ENCODE peak calls at places on chromosomes 3 and 15, in eight cellular contexts. One of them, this sample, is unnamed.

GRCh38 chr3:192570757-192571156 is 156.6 kb downstream of the FGF12 start:
- DNase-seq in astrocyte of the cerebellum: no peak
- DNase-seq in AG04449: no peak
- DNase-seq in MM.1S: no peak
- DNase-seq in fibroblast of the aortic adventitia: peak
- DNase-seq in mesendoderm: no peak
- DNase-seq in thoracic aorta: no peak
- DNase-seq in brain microvascular endothelial cell: no peak
- DNase-seq in this sample: no peak

GRCh38 chr15:83106994-83107840 is at the start of gene TM6SF1:
- DNase-seq in fibroblast of the aortic adventitia: no peak
- DNase-seq in AG04449: no peak
- DNase-seq in mesendoderm: peak
- DNase-seq in MM.1S: no peak
- DNase-seq in thoracic aorta: no peak
- DNase-seq in brain microvascular endothelial cell: no peak
- DNase-seq in astrocyte of the cerebellum: no peak
- DNase-seq in this sample: no peak

GRCh38 chr3:73432021-73432722 is 192.6 kb downstream of the PDZRN3 start:
- DNase-seq in AG04449: no peak
- DNase-seq in astrocyte of the cerebellum: peak
- DNase-seq in MM.1S: peak
- DNase-seq in mesendoderm: peak
- DNase-seq in brain microvascular endothelial cell: peak
- DNase-seq in thoracic aorta: no peak
- DNase-seq in fibroblast of the aortic adventitia: peak
- DNase-seq in this sample: no peak

GRCh38 chr3:17023006-17023664 is 138.4 kb downstream of the PLCL2 start:
- DNase-seq in astrocyte of the cerebellum: no peak
- DNase-seq in fibroblast of the aortic adventitia: no peak
- DNase-seq in MM.1S: no peak
- DNase-seq in brain microvascular endothelial cell: no peak
- DNase-seq in mesendoderm: no peak
- DNase-seq in AG04449: no peak
- DNase-seq in thoracic aorta: no peak
- DNase-seq in this sample: no peak

GRCh38 chr3:119098620-119099222 is 47.2 kb upstream of the TEX55 start:
- DNase-seq in fibroblast of the aortic adventitia: peak
- DNase-seq in MM.1S: peak
- DNase-seq in mesendoderm: peak
- DNase-seq in thoracic aorta: no peak
- DNase-seq in AG04449: peak
- DNase-seq in astrocyte of the cerebellum: peak
- DNase-seq in brain microvascular endothelial cell: peak
- DNase-seq in this sample: peak

GRCh38 chr3:172515130-172515918 is 7.9 kb downstream of the TNFSF10 start:
- DNase-seq in fibroblast of the aortic adventitia: no peak
- DNase-seq in mesendoderm: no peak
- DNase-seq in brain microvascular endothelial cell: no peak
- DNase-seq in astrocyte of the cerebellum: no peak
- DNase-seq in thoracic aorta: no peak
- DNase-seq in AG04449: no peak
- DNase-seq in MM.1S: no peak
- DNase-seq in this sample: no peak

GRCh38 chr3:191246628-191247027 is 47.6 kb downstream of the OSTN start:
- DNase-seq in fibroblast of the aortic adventitia: peak
- DNase-seq in thoracic aorta: no peak
- DNase-seq in brain microvascular endothelial cell: peak
- DNase-seq in AG04449: no peak
- DNase-seq in astrocyte of the cerebellum: no peak
- DNase-seq in MM.1S: no peak
- DNase-seq in mesendoderm: peak
- DNase-seq in this sample: no peak

GRCh38 chr3:78569820-78570219 is 1198.0 kb downstream of the ROBO1 start:
- DNase-seq in AG04449: no peak
- DNase-seq in fibroblast of the aortic adventitia: no peak
- DNase-seq in mesendoderm: no peak
- DNase-seq in thoracic aorta: no peak
- DNase-seq in MM.1S: no peak
- DNase-seq in brain microvascular endothelial cell: no peak
- DNase-seq in astrocyte of the cerebellum: no peak
- DNase-seq in this sample: no peak

GRCh38 chr3:9110802-9111201 is 138.6 kb downstream of the SRGAP3 start:
- DNase-seq in MM.1S: no peak
- DNase-seq in brain microvascular endothelial cell: no peak
- DNase-seq in AG04449: no peak
- DNase-seq in astrocyte of the cerebellum: no peak
- DNase-seq in fibroblast of the aortic adventitia: peak
- DNase-seq in mesendoderm: peak
- DNase-seq in thoracic aorta: no peak
- DNase-seq in this sample: no peak

GRCh38 chr15:58864602-58865419 is 68.7 kb downstream of the SLTM start:
- DNase-seq in thoracic aorta: no peak
- DNase-seq in mesendoderm: peak
- DNase-seq in astrocyte of the cerebellum: no peak
- DNase-seq in brain microvascular endothelial cell: no peak
- DNase-seq in AG04449: no peak
- DNase-seq in fibroblast of the aortic adventitia: peak
- DNase-seq in MM.1S: no peak
- DNase-seq in this sample: no peak

GRCh38 chr15:61063875-61064320 is 165.2 kb downstream of the RORA start:
- DNase-seq in AG04449: no peak
- DNase-seq in astrocyte of the cerebellum: no peak
- DNase-seq in MM.1S: no peak
- DNase-seq in mesendoderm: no peak
- DNase-seq in fibroblast of the aortic adventitia: no peak
- DNase-seq in brain microvascular endothelial cell: no peak
- DNase-seq in thoracic aorta: no peak
- DNase-seq in this sample: no peak

GRCh38 chr3:183764854-183765731 is 60.3 kb downstream of the MAP6D1 start:
- DNase-seq in thoracic aorta: no peak
- DNase-seq in fibroblast of the aortic adventitia: peak
- DNase-seq in mesendoderm: peak
- DNase-seq in AG04449: no peak
- DNase-seq in astrocyte of the cerebellum: peak
- DNase-seq in brain microvascular endothelial cell: peak
- DNase-seq in MM.1S: no peak
- DNase-seq in this sample: no peak

GRCh38 chr15:41501961-41502786 is 8.5 kb downstream of the ITPKA start:
- DNase-seq in brain microvascular endothelial cell: no peak
- DNase-seq in fibroblast of the aortic adventitia: no peak
- DNase-seq in MM.1S: no peak
- DNase-seq in thoracic aorta: no peak
- DNase-seq in AG04449: no peak
- DNase-seq in mesendoderm: peak
- DNase-seq in astrocyte of the cerebellum: no peak
- DNase-seq in this sample: no peak

GRCh38 chr3:151305081-151305777 is 11.4 kb downstream of the GPR87 start:
- DNase-seq in astrocyte of the cerebellum: peak
- DNase-seq in mesendoderm: peak
- DNase-seq in fibroblast of the aortic adventitia: peak
- DNase-seq in thoracic aorta: no peak
- DNase-seq in AG04449: peak
- DNase-seq in MM.1S: peak
- DNase-seq in brain microvascular endothelial cell: peak
- DNase-seq in this sample: peak

GRCh38 chr15:47675735-47676134 is 41.6 kb upstream of the SEMA6D start:
- DNase-seq in astrocyte of the cerebellum: no peak
- DNase-seq in mesendoderm: peak
- DNase-seq in brain microvascular endothelial cell: no peak
- DNase-seq in fibroblast of the aortic adventitia: no peak
- DNase-seq in thoracic aorta: no peak
- DNase-seq in MM.1S: no peak
- DNase-seq in AG04449: no peak
- DNase-seq in this sample: no peak

GRCh38 chr3:71070497-71071465 is 512.7 kb downstream of the FOXP1 start:
- DNase-seq in thoracic aorta: no peak
- DNase-seq in brain microvascular endothelial cell: no peak
- DNase-seq in astrocyte of the cerebellum: no peak
- DNase-seq in mesendoderm: no peak
- DNase-seq in MM.1S: no peak
- DNase-seq in fibroblast of the aortic adventitia: peak
- DNase-seq in AG04449: no peak
- DNase-seq in this sample: no peak

GRCh38 chr15:32717290-32718081 is at the start of gene GREM1:
- DNase-seq in brain microvascular endothelial cell: peak
- DNase-seq in MM.1S: no peak
- DNase-seq in fibroblast of the aortic adventitia: peak
- DNase-seq in thoracic aorta: no peak
- DNase-seq in AG04449: no peak
- DNase-seq in astrocyte of the cerebellum: peak
- DNase-seq in mesendoderm: peak
- DNase-seq in this sample: no peak

GRCh38 chr15:32718822-32719716 is 1.3 kb downstream of the GREM1 start:
- DNase-seq in astrocyte of the cerebellum: no peak
- DNase-seq in fibroblast of the aortic adventitia: no peak
- DNase-seq in thoracic aorta: no peak
- DNase-seq in brain microvascular endothelial cell: no peak
- DNase-seq in mesendoderm: peak
- DNase-seq in MM.1S: no peak
- DNase-seq in AG04449: no peak
- DNase-seq in this sample: no peak

GRCh38 chr15:32716960-32717289 is 879 bp upstream of the GREM1 start:
- DNase-seq in MM.1S: no peak
- DNase-seq in brain microvascular endothelial cell: no peak
- DNase-seq in mesendoderm: no peak
- DNase-seq in astrocyte of the cerebellum: no peak
- DNase-seq in AG04449: no peak
- DNase-seq in fibroblast of the aortic adventitia: no peak
- DNase-seq in thoracic aorta: no peak
- DNase-seq in this sample: no peak

GRCh38 chr15:32716216-32716959 is 1.4 kb upstream of the GREM1 start:
- DNase-seq in astrocyte of the cerebellum: no peak
- DNase-seq in mesendoderm: peak
- DNase-seq in AG04449: no peak
- DNase-seq in fibroblast of the aortic adventitia: no peak
- DNase-seq in thoracic aorta: no peak
- DNase-seq in brain microvascular endothelial cell: no peak
- DNase-seq in MM.1S: no peak
- DNase-seq in this sample: no peak

DNA sequence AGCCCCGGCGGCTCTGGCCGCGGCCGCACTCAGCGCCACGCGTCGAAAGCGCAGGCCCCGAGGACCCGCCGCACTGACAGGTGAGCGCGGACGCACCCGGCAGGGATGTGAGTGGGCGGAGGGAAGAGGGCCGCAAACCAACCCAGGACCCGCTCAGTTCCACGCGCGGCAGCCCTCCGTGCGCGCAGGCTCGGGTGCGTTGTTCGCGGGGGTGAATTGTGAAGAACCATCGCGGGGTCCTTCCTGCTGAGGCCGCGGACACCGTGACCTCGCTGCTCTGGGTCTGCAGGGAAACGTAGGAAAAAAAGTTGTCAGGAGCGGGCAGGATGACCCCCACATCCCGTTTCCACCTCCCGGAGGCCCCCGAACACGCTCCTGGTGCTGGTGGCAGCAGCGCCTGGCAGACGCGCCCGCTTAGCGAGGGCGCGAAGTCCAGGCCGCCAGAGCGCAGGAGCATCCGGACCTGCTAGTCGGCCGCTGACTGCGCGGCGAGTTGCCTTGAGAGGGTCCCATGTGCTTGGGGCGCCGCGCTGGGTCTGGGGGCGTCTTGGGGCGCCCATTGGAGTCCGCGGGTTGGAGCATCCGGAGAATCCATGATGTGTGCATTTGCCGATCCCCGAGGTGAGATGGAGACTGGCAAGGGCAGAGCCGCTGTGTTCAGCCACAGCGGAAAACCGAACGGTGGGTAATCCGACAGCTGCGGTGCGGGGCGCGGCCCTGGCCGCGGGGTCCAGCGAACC is 448 bp downstream of the GREM1 start:
- DNase-seq in mesendoderm: peak
- DNase-seq in astrocyte of the cerebellum: no peak
- DNase-seq in thoracic aorta: no peak
- DNase-seq in brain microvascular endothelial cell: no peak
- DNase-seq in MM.1S: no peak
- DNase-seq in fibroblast of the aortic adventitia: no peak
- DNase-seq in AG04449: no peak
- DNase-seq in this sample: no peak
- H3K4me3 ChIP-seq in mesendoderm: peak
- H3K4me3 ChIP-seq in astrocyte of the cerebellum: peak
- H3K4me3 ChIP-seq in thoracic aorta: peak
- H3K4me3 ChIP-seq in brain microvascular endothelial cell: peak
- H3K4me3 ChIP-seq in MM.1S: no peak
- H3K4me3 ChIP-seq in fibroblast of the aortic adventitia: peak
- H3K4me3 ChIP-seq in AG04449: peak
- H3K4me3 ChIP-seq in this sample: peak

DNA sequence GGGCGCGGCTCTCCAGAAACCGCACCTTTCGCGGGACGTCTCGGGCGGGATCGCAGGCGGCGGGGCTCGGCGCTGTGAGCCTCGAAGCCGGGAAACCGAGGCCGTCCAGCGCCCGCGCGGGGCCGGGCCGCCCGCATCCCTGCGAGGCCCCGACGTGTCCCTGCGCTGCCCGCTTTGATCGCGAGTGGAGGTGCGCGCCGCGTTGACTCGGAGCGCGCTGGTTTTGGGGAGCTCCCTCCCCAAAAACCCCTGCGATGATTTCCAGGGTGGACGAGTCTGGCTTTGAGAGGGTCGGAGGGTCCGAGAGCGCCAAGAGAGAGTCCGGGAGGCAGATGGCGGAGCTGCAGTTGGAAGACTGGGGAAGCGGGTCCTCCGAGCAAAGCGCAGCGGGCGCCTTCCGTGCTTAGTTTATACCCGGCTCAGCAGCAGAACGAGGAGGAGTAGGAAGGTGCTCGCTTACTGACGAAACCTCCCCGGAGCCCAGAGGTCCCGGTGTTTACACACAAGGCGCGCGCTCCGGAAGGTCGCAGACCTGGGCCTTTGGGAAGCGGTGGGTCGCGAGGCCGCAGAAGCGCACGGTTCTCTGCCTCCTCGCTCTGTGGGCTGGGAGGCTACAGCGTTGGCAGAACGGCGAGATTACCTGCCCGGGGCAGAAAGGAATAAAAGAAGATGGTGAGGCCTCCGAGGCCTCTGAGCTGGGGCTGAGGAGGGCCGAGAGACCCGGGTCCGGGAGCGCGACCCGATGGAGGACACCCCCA is 687 bp downstream of the ALDH1A3 start:
- DNase-seq in fibroblast of the aortic adventitia: peak
- DNase-seq in AG04449: no peak
- DNase-seq in thoracic aorta: no peak
- DNase-seq in mesendoderm: peak
- DNase-seq in astrocyte of the cerebellum: no peak
- DNase-seq in brain microvascular endothelial cell: no peak
- DNase-seq in MM.1S: no peak
- DNase-seq in this sample: no peak
- H3K4me3 ChIP-seq in fibroblast of the aortic adventitia: peak
- H3K4me3 ChIP-seq in AG04449: peak
- H3K4me3 ChIP-seq in thoracic aorta: peak
- H3K4me3 ChIP-seq in mesendoderm: peak
- H3K4me3 ChIP-seq in astrocyte of the cerebellum: peak
- H3K4me3 ChIP-seq in brain microvascular endothelial cell: peak
- H3K4me3 ChIP-seq in MM.1S: no peak
- H3K4me3 ChIP-seq in this sample: peak

GRCh38 chr3:42451546-42452230 is 41.3 kb upstream of the LYZL4 start:
- DNase-seq in brain microvascular endothelial cell: no peak
- DNase-seq in astrocyte of the cerebellum: no peak
- DNase-seq in MM.1S: no peak
- DNase-seq in AG04449: no peak
- DNase-seq in fibroblast of the aortic adventitia: peak
- DNase-seq in mesendoderm: no peak
- DNase-seq in thoracic aorta: no peak
- DNase-seq in this sample: no peak
- H3K4me3 ChIP-seq in brain microvascular endothelial cell: no peak
- H3K4me3 ChIP-seq in astrocyte of the cerebellum: no peak
- H3K4me3 ChIP-seq in MM.1S: no peak
- H3K4me3 ChIP-seq in AG04449: no peak
- H3K4me3 ChIP-seq in fibroblast of the aortic adventitia: no peak
- H3K4me3 ChIP-seq in mesendoderm: no peak
- H3K4me3 ChIP-seq in thoracic aorta: peak
- H3K4me3 ChIP-seq in this sample: no peak

GRCh38 chr3:148075829-148076716 is 621.6 kb upstream of the AGTR1 start:
- DNase-seq in thoracic aorta: no peak
- DNase-seq in brain microvascular endothelial cell: peak
- DNase-seq in MM.1S: peak
- DNase-seq in astrocyte of the cerebellum: peak
- DNase-seq in mesendoderm: peak
- DNase-seq in AG04449: peak
- DNase-seq in fibroblast of the aortic adventitia: peak
- DNase-seq in this sample: peak
- H3K4me3 ChIP-seq in thoracic aorta: no peak
- H3K4me3 ChIP-seq in brain microvascular endothelial cell: no peak
- H3K4me3 ChIP-seq in MM.1S: no peak
- H3K4me3 ChIP-seq in astrocyte of the cerebellum: no peak
- H3K4me3 ChIP-seq in mesendoderm: no peak
- H3K4me3 ChIP-seq in AG04449: no peak
- H3K4me3 ChIP-seq in fibroblast of the aortic adventitia: no peak
- H3K4me3 ChIP-seq in this sample: no peak

This sample was measured in skeletal muscle cell.